ENCODE peak calls at places on chromosomes 16 and 17, in four cellular contexts. K is neural progenitor cell; Z is CD8-positive, alpha-beta T cell; A is left ventricle myocardium inferior. C is an unnamed sample.

GRCh38 chr16:31118223-31119155 is 1.0 kb downstream of the KAT8 start:
- DNase-seq in Z (no peak), K (no peak), A (no peak), C (no peak)

GRCh38 chr16:29958756-29959155 is 3.1 kb upstream of the TMEM219 start:
- DNase-seq in A (no peak), K (no peak), Z (no peak), C (no peak)

GRCh38 chr16:78791011-78791410 is 691.6 kb downstream of the WWOX start:
- DNase-seq in K (no peak), Z (no peak), A (no peak), C (no peak)

GRCh38 chr17:3916013-3916696 is at the start of gene P2RX1:
- DNase-seq in K (no peak), A (no peak), Z (peak), C (peak)

GRCh38 chr17:62059394-62059793 is 5.7 kb downstream of the MED13 start:
- DNase-seq in K (no peak), Z (no peak), A (no peak), C (no peak)

GRCh38 chr17:73003487-73003886 is 89.0 kb downstream of the SLC39A11 start:
- DNase-seq in A (no peak), K (no peak), Z (no peak), C (no peak)

GRCh38 chr17:63516910-63517824 is 6.0 kb upstream of the KCNH6 start:
- DNase-seq in Z (no peak), K (no peak), A (no peak), C (no peak)

GRCh38 chr16:30948956-30949654 is at the start of gene ORAI3:
- DNase-seq in K (peak), A (peak), Z (peak), C (peak)

GRCh38 chr16:21274172-21274726 is 3.8 kb downstream of the CRYM start:
- DNase-seq in A (no peak), K (no peak), Z (no peak), C (no peak)

GRCh38 chr16:53504161-53504663 is 1.2 kb upstream of the AKTIP start:
- DNase-seq in Z (peak), K (peak), A (peak), C (peak)

GRCh38 chr17:231966-232807 is 50.7 kb upstream of the DOC2B start:
- DNase-seq in A (peak), Z (no peak), K (no peak), C (peak)

GRCh38 chr16:50742521-50743150 is 750 bp downstream of the CYLD start:
- DNase-seq in Z (peak), K (peak), A (peak), C (no peak)

GRCh38 chr17:35841505-35841904 is 27.2 kb downstream of the HEATR9 start:
- DNase-seq in A (no peak), Z (no peak), K (no peak), C (no peak)

GRCh38 chr16:67957622-67958021 is 10.8 kb downstream of the SLC12A4 start:
- DNase-seq in A (no peak), K (no peak), Z (no peak), C (no peak)

GRCh38 chr17:81576621-81577277 is 24.6 kb upstream of the FAAP100 start:
- DNase-seq in K (no peak), A (no peak), Z (no peak), C (no peak)

GRCh38 chr17:78278139-78278741 is 46.8 kb downstream of the TMEM235 start:
- DNase-seq in A (no peak), K (peak), Z (no peak), C (no peak)

GRCh38 chr17:76279742-76280287 is 14.7 kb downstream of the UBALD2 start:
- DNase-seq in K (no peak), A (no peak), Z (no peak), C (peak)

GRCh38 chr17:76996741-76997694 is 128.8 kb downstream of the MGAT5B start:
- DNase-seq in K (no peak), Z (no peak), A (no peak), C (no peak)

GRCh38 chr17:81032641-81033422 is 2.1 kb upstream of the BAIAP2 start:
- DNase-seq in K (no peak), A (no peak), Z (no peak), C (no peak)

GRCh38 chr17:42901535-42902229 is 1.1 kb downstream of the G6PC1 start:
- DNase-seq in K (no peak), Z (no peak), A (no peak), C (no peak)

GRCh38 chr16:8853150-8853549 is 15.7 kb downstream of the CARHSP1 start:
- DNase-seq in Z (no peak), K (no peak), A (no peak), C (no peak)

GRCh38 chr17:77472837-77473214 is 332.1 kb downstream of the SEC14L1 start:
- DNase-seq in Z (no peak), K (no peak), A (no peak), C (no peak)

GRCh38 chr16:24974859-24975258 is 40.3 kb downstream of the ARHGAP17 start:
- DNase-seq in K (no peak), Z (no peak), A (no peak), C (no peak)

GRCh38 chr16:56614549-56614991 is 6.2 kb downstream of the MT2A start:
- DNase-seq in K (no peak), A (no peak), Z (no peak), C (no peak)

GRCh38 chr17:17960500-17961050 is 11.6 kb downstream of the TOM1L2 start:
- DNase-seq in Z (no peak), K (no peak), A (no peak), C (no peak)

GRCh38 chr17:17963066-17963465 is 9.1 kb downstream of the TOM1L2 start:
- DNase-seq in A (no peak), K (no peak), Z (no peak), C (no peak)

GRCh38 chr17:17957584-17957916 is 14.7 kb downstream of the TOM1L2 start:
- DNase-seq in K (no peak), Z (no peak), A (no peak), C (no peak)

GRCh38 chr17:17963694-17964436 is 8.3 kb downstream of the TOM1L2 start:
- DNase-seq in Z (no peak), K (no peak), A (no peak), C (no peak)

DNA sequence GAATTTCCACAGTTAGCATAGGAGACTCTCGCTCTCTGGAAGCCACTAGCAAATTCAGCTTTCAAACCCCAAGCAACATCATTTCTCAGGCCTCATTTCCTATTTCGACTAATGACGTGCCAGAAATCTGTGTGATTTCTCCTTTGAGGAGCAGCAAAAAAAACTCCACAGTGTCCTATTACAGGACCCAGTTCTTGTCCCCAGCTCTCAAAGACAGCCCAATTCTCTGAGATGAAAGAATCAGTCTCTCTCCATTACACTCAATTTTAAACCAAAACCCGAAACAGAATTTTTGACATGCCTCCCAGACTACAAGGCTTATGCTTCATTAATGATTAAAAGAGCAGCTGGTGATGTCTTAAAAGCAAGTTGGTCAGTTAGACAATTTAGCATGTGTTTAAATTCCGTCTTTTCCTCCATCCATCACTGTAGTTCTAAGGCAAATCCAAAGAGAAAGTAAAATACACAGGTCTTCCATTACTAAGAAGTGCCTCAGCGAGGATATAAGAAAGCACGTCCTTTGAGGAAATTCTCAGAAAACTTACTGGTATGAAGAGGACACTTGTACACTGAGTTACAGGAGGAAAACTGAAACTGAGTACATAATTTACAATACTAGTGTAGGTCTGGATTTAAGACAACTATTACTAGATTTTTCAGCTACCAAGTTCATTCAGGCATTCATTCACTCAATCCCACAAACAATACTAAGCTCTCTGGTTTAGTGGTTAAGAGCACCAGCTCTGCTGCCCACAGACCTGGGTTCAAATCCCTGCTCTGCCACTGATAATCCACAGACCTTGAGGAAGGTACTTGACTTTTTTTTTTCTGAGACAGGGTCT is 12.5 kb downstream of the TOM1L2 start:
- DNase-seq in K (no peak), A (no peak), Z (no peak), C (no peak)
- H3K4me3 ChIP-seq in K (no peak), A (peak), Z (peak), C (no peak)

GRCh38 chr16:69894675-69895074 is 56.5 kb upstream of the CLEC18A start:
- DNase-seq in A (no peak), Z (no peak), K (no peak), C (no peak)
- TF ChIP-seq CTCF in A (no peak), Z (no peak), K (no peak), C (no peak)

DNA sequence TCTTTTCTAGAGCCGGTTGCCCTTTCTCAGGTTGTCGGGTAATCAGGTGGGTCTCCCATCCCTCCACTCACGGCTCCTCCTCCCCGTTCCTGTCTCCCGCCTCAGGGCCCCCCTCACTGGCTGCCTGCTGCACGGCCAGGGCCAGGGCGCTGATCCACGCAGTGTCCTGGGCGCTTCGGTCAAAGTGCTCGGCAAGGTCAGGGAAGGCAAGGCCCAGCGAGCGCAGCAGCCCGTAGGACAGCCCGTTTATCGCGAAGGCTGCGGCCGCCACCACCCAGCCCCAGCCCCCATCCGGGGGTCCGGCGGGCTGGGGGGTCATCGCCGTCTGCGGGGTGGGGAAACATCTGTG is 723 bp downstream of the SLC16A11 start:
- DNase-seq in Z (no peak), A (no peak), K (peak), C (no peak)
- H3K4me3 ChIP-seq in Z (peak), A (peak), K (peak), C (no peak)

GRCh38 chr17:28256370-28256769 is 62.6 kb upstream of the TMEM97 start:
- DNase-seq in Z (no peak), A (no peak), K (no peak), C (no peak)
- TF ChIP-seq CTCF in Z (no peak), A (no peak), K (no peak), C (no peak)

C was measured in mucosa of descending colon.